ENCODE peak calls at places on chromosomes 7 and 10, in five cellular contexts. R is K562, A is Karpas-422, M is IMR-90, K is GM23338. H is an unnamed sample.

GRCh38 chr10:96645191-96645721 is 58.4 kb upstream of the TM9SF3 start:
- DNase-seq in K (no peak), R (no peak), A (no peak), M (peak; percentile 15), H (peak; percentile 59)

GRCh38 chr10:68628576-68629127 is 68.5 kb downstream of the TET1 start:
- DNase-seq in R (no peak), M (peak; percentile 34), K (no peak), A (no peak), H (no peak)

GRCh38 chr7:158929306-158929705 is 72.9 kb downstream of the DYNC2I1 start:
- DNase-seq in M (no peak), K (no peak), R (no peak), A (no peak), H (peak; percentile 18)

GRCh38 chr7:87959336-87959735 is 25.3 kb downstream of the ADAM22 start:
- DNase-seq in M (no peak), R (no peak), K (no peak), A (no peak), H (no peak)

GRCh38 chr7:16960566-16960965 is 78.8 kb upstream of the AGR3 start:
- DNase-seq in M (no peak), K (no peak), A (no peak), R (no peak), H (no peak)

GRCh38 chr10:279655-280054 is 144.4 kb downstream of the ZMYND11 start:
- DNase-seq in A (peak; percentile 61), R (no peak), M (no peak), K (peak; percentile 60), H (no peak)

GRCh38 chr10:31121074-31121685 is 89.5 kb upstream of the ZNF438 start:
- DNase-seq in K (no peak), M (peak; percentile 31), R (no peak), A (no peak), H (no peak)

GRCh38 chr10:33244354-33244967 is 90.0 kb downstream of the NRP1 start:
- DNase-seq in R (no peak), K (no peak), A (no peak), M (no peak), H (no peak)

GRCh38 chr10:126227762-126228134 is 160.5 kb downstream of the ADAM12 start:
- DNase-seq in M (peak; percentile 75), K (no peak), A (no peak), R (no peak), H (no peak)

GRCh38 chr7:94303736-94304135 is 91.0 kb upstream of the COL1A2 start:
- DNase-seq in M (peak; percentile 84), A (no peak), R (no peak), K (no peak), H (no peak)

GRCh38 chr7:66921918-66922486 is 977 bp downstream of the TMEM248 start:
- DNase-seq in A (peak; percentile 77), M (no peak), R (peak; percentile 75), K (peak; percentile 25), H (peak; percentile 70)

GRCh38 chr10:126262971-126263370 is 125.3 kb downstream of the ADAM12 start:
- DNase-seq in K (no peak), R (no peak), M (no peak), A (no peak), H (peak; percentile 60)

GRCh38 chr7:47080816-47081215 is 501.1 kb downstream of the TNS3 start:
- DNase-seq in M (peak; percentile 73), K (no peak), R (no peak), A (no peak), H (no peak)

GRCh38 chr10:102455893-102456471 is 4.6 kb upstream of the C10orf95 start:
- DNase-seq in M (peak; percentile 93), R (peak; percentile 31), K (peak; percentile 55), A (no peak), H (peak; percentile 95)

GRCh38 chr10:129586897-129587443 is 119.9 kb downstream of the MGMT start:
- DNase-seq in A (no peak), K (peak; percentile 29), R (no peak), M (peak; percentile 1), H (no peak)

GRCh38 chr10:106011189-106011744 is 1153.2 kb downstream of the SORCS1 start:
- DNase-seq in K (peak; percentile 7), M (no peak), A (no peak), R (no peak), H (no peak)

GRCh38 chr10:76297787-76298281 is 866.4 kb downstream of the LRMDA start:
- DNase-seq in R (no peak), A (no peak), M (no peak), K (no peak), H (no peak)

GRCh38 chr7:19772858-19773337 is 519 bp downstream of the TMEM196 start:
- DNase-seq in A (no peak), R (no peak), K (peak; percentile 87), M (peak; percentile 5), H (peak; percentile 71)

GRCh38 chr10:24777191-24777590 is 53.5 kb upstream of the ARHGAP21 start:
- DNase-seq in A (no peak), R (no peak), K (no peak), M (no peak), H (no peak)

GRCh38 chr7:85773116-85773783 is 586.4 kb upstream of the SEMA3D start:
- DNase-seq in R (no peak), M (peak; percentile 52), A (no peak), K (no peak), H (no peak)

GRCh38 chr7:26627221-26627620 is 237.2 kb downstream of the SKAP2 start:
- DNase-seq in K (no peak), A (no peak), R (no peak), M (no peak), H (no peak)

GRCh38 chr10:128979405-128979804 is 487.6 kb upstream of the MGMT start:
- DNase-seq in A (no peak), R (no peak), K (no peak), M (no peak), H (no peak)

GRCh38 chr10:53754851-53755250 is 982.3 kb upstream of the MBL2 start:
- DNase-seq in A (no peak), M (no peak), R (no peak), K (peak; percentile 27), H (no peak)

GRCh38 chr7:44733708-44734481 is 14.8 kb upstream of the ZMIZ2 start:
- DNase-seq in R (no peak), A (no peak), K (no peak), M (peak; percentile 85), H (no peak)

GRCh38 chr10:4459531-4459930 is 366.5 kb upstream of the AKR1E2 start:
- DNase-seq in K (no peak), M (peak; percentile 70), R (no peak), A (no peak), H (peak; percentile 73)

GRCh38 chr10:97355571-97355975 is 21.0 kb upstream of the FRAT2 start:
- DNase-seq in M (no peak), R (no peak), A (no peak), K (peak; percentile 74), H (no peak)

GRCh38 chr7:77788327-77788902 is 9.8 kb downstream of the TMEM60 start:
- DNase-seq in A (no peak), K (no peak), M (no peak), R (no peak), H (no peak)

GRCh38 chr10:49614242-49615198 is 683 bp downstream of the CHAT start:
- DNase-seq in A (no peak), R (no peak), K (peak; percentile 33), M (no peak), H (peak; percentile 88)
- H3K27me3 ChIP-seq in A (no peaks in the 10 kb centered on the region), R (peaks cover 16% of the 10 kb centered on the region), K (peaks cover 99% of the 10 kb centered on the region), M (peaks cover 76% of the 10 kb centered on the region), H (peaks cover 82% of the 10 kb centered on the region)

GRCh38 chr7:106997487-106998271 is 46.8 kb upstream of the PRKAR2B start:
- DNase-seq in A (peak; percentile 17), K (no peak), R (no peak), M (no peak), H (no peak)

GRCh38 chr7:106999023-106999422 is 45.5 kb upstream of the PRKAR2B start:
- DNase-seq in A (no peak), R (no peak), K (no peak), M (peak; percentile 12), H (no peak)

GRCh38 chr7:107002804-107003137 is 41.7 kb upstream of the PRKAR2B start:
- DNase-seq in K (no peak), R (no peak), A (no peak), M (no peak), H (no peak)

GRCh38 chr7:107007004-107007891 is 37.3 kb upstream of the PRKAR2B start:
- DNase-seq in M (no peak), A (no peak), K (no peak), R (peak; percentile 94), H (no peak)

DNA sequence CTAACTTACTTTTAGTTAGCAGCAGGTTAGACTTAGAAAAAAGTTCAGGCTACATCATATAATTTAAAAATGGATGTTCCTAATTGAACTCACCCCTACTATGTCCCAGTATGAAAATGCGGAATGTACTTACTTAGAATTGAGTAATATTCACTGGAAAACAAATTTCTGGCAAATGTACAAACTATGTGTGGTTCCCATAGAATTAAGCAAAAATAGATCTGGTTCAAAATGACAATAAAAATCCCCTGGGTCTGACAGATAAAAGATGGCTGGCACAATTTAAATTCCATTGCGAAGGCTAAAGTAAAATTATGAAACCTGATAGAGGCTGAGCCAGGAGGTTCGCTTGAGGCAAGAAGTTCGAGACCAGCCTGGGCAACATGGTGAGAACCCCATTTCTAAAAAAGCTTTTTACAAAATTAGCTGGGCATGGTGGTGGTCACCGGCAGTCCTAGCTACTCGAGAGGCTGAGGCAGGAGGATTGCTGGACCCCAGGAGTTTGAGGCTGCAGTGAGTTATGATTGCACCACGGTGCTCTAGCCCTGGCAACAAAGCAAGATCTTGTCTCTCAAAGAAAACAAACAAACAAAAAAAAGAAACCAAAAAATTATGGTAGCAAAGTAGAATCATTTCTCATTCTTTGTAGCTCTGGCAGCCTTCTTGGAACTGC is 42.2 kb upstream of the PRKAR2B start:
- DNase-seq in K (no peak), M (no peak), A (no peak), R (no peak), H (no peak)
- H2AFZ ChIP-seq in K (no peak overlapping the region), M (no peak overlapping the region), A (no peak overlapping the region), R (peak overlapping the region; percentile 41), H (no peak overlapping the region)

DNA sequence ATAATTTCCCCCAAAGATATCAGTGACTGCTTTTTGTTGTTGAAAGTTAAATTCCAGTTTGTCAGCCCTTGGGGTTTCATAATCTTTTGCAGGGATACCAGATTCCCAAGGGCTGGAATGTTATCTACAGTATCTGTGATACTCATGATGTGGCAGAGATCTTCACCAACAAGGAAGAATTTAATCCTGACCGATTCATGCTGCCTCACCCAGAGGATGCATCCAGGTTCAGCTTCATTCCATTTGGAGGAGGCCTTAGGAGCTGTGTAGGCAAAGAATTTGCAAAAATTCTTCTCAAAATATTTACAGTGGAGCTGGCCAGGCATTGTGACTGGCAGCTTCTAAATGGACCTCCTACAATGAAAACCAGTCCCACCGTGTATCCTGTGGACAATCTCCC is 3.2 kb downstream of the CYP26A1 start:
- DNase-seq in R (no peak), K (no peak), A (no peak), M (no peak), H (peak; percentile 90)
- H3K27me3 ChIP-seq in R (peaks cover 2% of the 10 kb centered on the region), K (peaks cover 82% of the 10 kb centered on the region), A (no peaks in the 10 kb centered on the region), M (peaks cover 58% of the 10 kb centered on the region), H (peaks cover 49% of the 10 kb centered on the region)

GRCh38 chr7:28957822-28958234 is 302 bp downstream of the TRIL start:
- DNase-seq in A (no peak), R (no peak), M (no peak), K (peak; percentile 60), H (peak; percentile 78)
- H2AFZ ChIP-seq in A (no peak overlapping the region), R (no peak overlapping the region), M (peak overlapping the region; percentile 77), K (peak overlapping the region; percentile 99), H (peak overlapping the region; percentile 35)

DNA sequence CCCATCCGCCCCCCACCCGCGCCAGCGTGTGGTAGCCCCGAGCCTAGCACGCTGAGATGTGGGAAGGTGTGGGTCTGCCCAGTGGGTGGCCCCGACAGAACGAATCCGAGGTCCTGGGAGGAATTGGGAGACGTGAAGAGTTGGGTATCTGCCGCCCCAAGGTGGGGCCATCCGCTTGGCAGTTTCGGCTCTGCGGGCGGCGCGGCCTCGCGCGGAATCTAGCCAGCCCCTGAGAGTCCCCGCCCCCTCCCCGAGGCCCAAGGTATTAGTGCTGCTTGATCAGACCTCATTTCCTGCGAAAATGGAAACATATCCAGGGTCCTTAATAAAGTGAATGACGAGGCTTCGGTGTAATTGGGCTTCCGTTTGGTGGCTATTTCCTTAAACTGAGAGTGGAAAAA is 13.1 kb downstream of the LBX1 start:
- DNase-seq in K (peak; percentile 40), M (no peak), A (no peak), R (no peak), H (peak; percentile 64)
- H3K27me3 ChIP-seq in K (peaks cover 99% of the 10 kb centered on the region), M (peaks cover 77% of the 10 kb centered on the region), A (no peaks in the 10 kb centered on the region), R (peaks cover 15% of the 10 kb centered on the region), H (peaks cover 87% of the 10 kb centered on the region)

H was measured in osteoblast.